ENCODE peak calls at places on chromosomes 4 and X, in five cellular contexts. J, H, X, Q and K are unnamed samples.

GRCh38 chr4:85778809-85779124 is 303.8 kb downstream of the ARHGAP24 start:
- DNase-seq in X (peak; percentile 53), Q (no peak), H (no peak), J (no peak), K (peak; percentile 60)

GRCh38 chr4:184536070-184536880 is 61.9 kb upstream of the IRF2 start:
- DNase-seq in J (no peak), Q (no peak), H (no peak), X (no peak), K (peak; percentile 29)

GRCh38 chr4:150479665-150480064 is 102.3 kb upstream of the MAB21L2 start:
- DNase-seq in J (no peak), H (no peak), X (peak; percentile 21), Q (no peak), K (peak; percentile 6)

GRCh38 chr4:38381788-38382187 is 282.2 kb upstream of the KLF3 start:
- DNase-seq in H (no peak), Q (no peak), X (no peak), J (no peak), K (peak; percentile 10)

GRCh38 chrX:24260827-24261550 is 52.9 kb downstream of the SUPT20HL2 start:
- DNase-seq in J (peak; percentile 18), H (no peak), Q (no peak), X (peak; percentile 72), K (peak; percentile 41)

GRCh38 chrX:53247928-53248327 is 22.9 kb upstream of the KDM5C start:
- DNase-seq in Q (no peak), J (no peak), X (no peak), H (no peak), K (no peak)

GRCh38 chrX:41589634-41590270 is 99.0 kb upstream of the GPR34 start:
- DNase-seq in X (peak; percentile 45), H (peak; percentile 13), Q (no peak), J (no peak), K (peak; percentile 82)

GRCh38 chrX:72037601-72038000 is 94.1 kb downstream of the RTL5 start:
- DNase-seq in Q (no peak), H (no peak), X (no peak), J (no peak), K (no peak)

GRCh38 chrX:17527135-17527701 is 152.2 kb downstream of the NHS start:
- DNase-seq in H (no peak), X (no peak), J (no peak), Q (no peak), K (no peak)

GRCh38 chr4:179597301-179597700 is 2155.1 kb upstream of the AGA start:
- DNase-seq in Q (no peak), J (no peak), H (no peak), X (no peak), K (no peak)

GRCh38 chr4:62816566-62816965 is 1592.7 kb downstream of the TECRL start:
- DNase-seq in X (no peak), Q (no peak), J (no peak), H (no peak), K (no peak)

GRCh38 chrX:22987452-22987851 is 12.3 kb upstream of the DDX53 start:
- DNase-seq in Q (no peak), X (peak; percentile 58), H (no peak), J (no peak), K (no peak)

GRCh38 chr4:141131738-141132688 is 1.3 kb downstream of the RNF150 start:
- DNase-seq in H (no peak), J (peak; percentile 3), X (peak; percentile 18), Q (no peak), K (peak; percentile 41)

GRCh38 chrX:54043696-54044125 is 562 bp downstream of the PHF8 start:
- DNase-seq in Q (no peak), J (peak; percentile 25), H (no peak), X (peak; percentile 26), K (peak; percentile 45)

GRCh38 chrX:121308276-121308805 is 260.9 kb downstream of the GLUD2 start:
- DNase-seq in X (peak; percentile 79), Q (no peak), J (peak; percentile 35), H (peak; percentile 17), K (peak; percentile 58)

GRCh38 chr4:145234086-145234694 is 53.8 kb upstream of the OTUD4 start:
- DNase-seq in J (peak; percentile 58), Q (no peak), H (peak; percentile 47), X (peak; percentile 64), K (peak; percentile 72)

GRCh38 chrX:22060451-22060940 is 28.4 kb downstream of the PHEX start:
- DNase-seq in H (no peak), Q (no peak), J (no peak), X (peak; percentile 19), K (peak; percentile 45)

GRCh38 chr4:113384600-113384999 is 335.1 kb downstream of the ANK2 start:
- DNase-seq in Q (no peak), H (peak; percentile 66), J (no peak), X (peak; percentile 70), K (peak; percentile 69)

GRCh38 chrX:10769165-10769564 is 148.8 kb upstream of the MID1 start:
- DNase-seq in X (peak; percentile 44), H (peak; percentile 40), Q (no peak), J (no peak), K (peak; percentile 44)

GRCh38 chrX:150411656-150412055 is 48.5 kb downstream of the MAMLD1 start:
- DNase-seq in H (no peak), X (no peak), Q (no peak), J (no peak), K (no peak)

GRCh38 chr4:74794341-74794801 is at the start of gene BTC:
- DNase-seq in Q (peak; percentile 5), X (peak; percentile 3), H (no peak), J (peak; percentile 4), K (peak; percentile 2)

GRCh38 chr4:88448905-88449689 is 7.8 kb upstream of the HERC5 start:
- DNase-seq in X (no peak), H (no peak), Q (no peak), J (no peak), K (peak; percentile 9)

GRCh38 chrX:85516131-85516530 is 136.7 kb upstream of the POF1B start:
- DNase-seq in Q (no peak), J (no peak), X (no peak), H (no peak), K (no peak)

GRCh38 chr4:53702334-53703266 is 111.3 kb upstream of the LNX1 start:
- DNase-seq in X (peak; percentile 83), J (peak; percentile 4), Q (peak; percentile 26), H (peak; percentile 52), K (peak; percentile 91)

GRCh38 chr4:23788027-23788426 is 101.8 kb downstream of the PPARGC1A start:
- DNase-seq in X (no peak), H (no peak), Q (no peak), J (no peak), K (no peak)

GRCh38 chrX:139932077-139932900 is 564 bp downstream of the ATP11C start:
- DNase-seq in Q (peak; percentile 44), X (peak; percentile 42), H (peak; percentile 6), J (peak; percentile 36), K (peak; percentile 58)

GRCh38 chrX:95974885-95975284 is 709.8 kb upstream of the DIAPH2 start:
- DNase-seq in H (no peak), J (no peak), Q (no peak), X (no peak), K (no peak)

GRCh38 chr4:110639207-110640092 is 16.6 kb upstream of the PITX2 start:
- DNase-seq in X (peak; percentile 62), J (no peak), Q (no peak), H (no peak), K (no peak)

GRCh38 chr4:172786039-172786792 is 382.4 kb upstream of the GALNT7 start:
- DNase-seq in J (no peak), Q (no peak), X (peak; percentile 3), H (no peak), K (peak; percentile 9)

GRCh38 chr4:121564840-121565375 is 131.9 kb downstream of the ANXA5 start:
- DNase-seq in H (no peak), J (no peak), Q (no peak), X (peak; percentile 13), K (peak; percentile 52)

GRCh38 chrX:39734174-39734776 is 363.5 kb downstream of the BCOR start:
- DNase-seq in X (no peak), Q (no peak), H (no peak), J (no peak), K (no peak)

GRCh38 chr4:81019016-81019415 is 11.5 kb upstream of the BMP3 start:
- DNase-seq in Q (no peak), X (no peak), J (no peak), H (no peak), K (no peak)

GRCh38 chr4:104488151-104488550 is 6.5 kb downstream of the CXXC4 start:
- DNase-seq in X (no peak), J (no peak), Q (no peak), H (no peak), K (no peak)

GRCh38 chr4:5032825-5033224 is 13.6 kb upstream of the CYTL1 start:
- DNase-seq in X (no peak), J (no peak), Q (no peak), H (no peak), K (no peak)

GRCh38 chr4:76641758-76642157 is 206.7 kb downstream of the SHROOM3 start:
- DNase-seq in J (no peak), H (no peak), Q (no peak), X (no peak), K (no peak)

GRCh38 chrX:40285876-40286275 is 188.1 kb upstream of the BCOR start:
- DNase-seq in Q (no peak), X (no peak), J (no peak), H (no peak), K (no peak)

GRCh38 chr4:121958777-121959176 is 6.9 kb upstream of the TRPC3 start:
- DNase-seq in X (no peak), Q (no peak), H (no peak), J (no peak), K (no peak)

GRCh38 chr4:972651-973424 is 531 bp downstream of the DGKQ start:
- DNase-seq in X (peak; percentile 15), J (peak; percentile 51), H (peak; percentile 9), Q (no peak), K (peak; percentile 41)

GRCh38 chr4:113821851-113822250 is 60.3 kb upstream of the CAMK2D start:
- DNase-seq in H (no peak), J (no peak), X (no peak), Q (no peak), K (no peak)

GRCh38 chr4:25310066-25310824 is 2.3 kb upstream of the ZCCHC4 start:
- DNase-seq in Q (no peak), X (no peak), J (no peak), H (no peak), K (no peak)